ENCODE peak calls at places on chromosome 11, in four cellular contexts. F is trophoblast cell; D is foreskin fibroblast; P is stimulated activated CD4-positive, alpha-beta T cell treated with anti-CD3 and anti-CD28 coated beads, Interleukin-2, amount 100 ng/mL, for 24 hours. Y is an unnamed sample.

GRCh38 chr11:80843266-80843974 is 1402.6 kb upstream of the TENM4 start:
- DNase-seq in D (no peak), P (no peak), F (no peak), Y (no peak)

GRCh38 chr11:102794382-102794781 is 3.6 kb downstream of the MMP1 start:
- DNase-seq in F (peak; percentile 19), D (peak; percentile 40), P (no peak), Y (no peak)

GRCh38 chr11:119585038-119585666 is 143.8 kb downstream of the NECTIN1 start:
- DNase-seq in F (no peak), P (no peak), D (no peak), Y (no peak)

GRCh38 chr11:8017071-8017470 is 29.9 kb downstream of the EIF3F start:
- DNase-seq in D (no peak), F (no peak), P (no peak), Y (no peak)

GRCh38 chr11:101436511-101437142 is 147.2 kb downstream of the TRPC6 start:
- DNase-seq in F (peak; percentile 46), P (no peak), D (no peak), Y (no peak)

GRCh38 chr11:114821626-114822025 is 143.3 kb downstream of the NXPE2 start:
- DNase-seq in P (no peak), D (no peak), F (no peak), Y (no peak)

GRCh38 chr11:9943346-9944110 is 279.7 kb downstream of the SWAP70 start:
- DNase-seq in P (no peak), F (peak; percentile 48), D (peak; percentile 92), Y (no peak)

GRCh38 chr11:78659326-78660319 is 85.0 kb upstream of the NARS2 start:
- DNase-seq in F (no peak), P (no peak), D (no peak), Y (no peak)

GRCh38 chr11:95477981-95478380 is 247.0 kb upstream of the SESN3 start:
- DNase-seq in P (no peak), D (no peak), F (no peak), Y (no peak)

GRCh38 chr11:111676878-111677585 is 74.8 kb downstream of the SIK2 start:
- DNase-seq in P (no peak), D (peak; percentile 18), F (no peak), Y (no peak)

GRCh38 chr11:117095301-117096139 is 2.7 kb downstream of the SIK3 start:
- DNase-seq in P (no peak), D (peak; percentile 45), F (peak; percentile 72), Y (no peak)

Y was measured in T-helper 1 cell.